ENCODE peak calls at places on chromosomes 11 and 22, in five cellular contexts. T is HEK293T, F is SK-N-SH, Y is K562, E is HepG2. Q is an unnamed sample.

GRCh38 chr11:122653911-122654310 is 1.6 kb upstream of the UBASH3B start:
- DNase-seq in T (no peak), F (no peak), E (no peak), Y (no peak), Q (no peak)

GRCh38 chr11:44308923-44309482 is 936 bp downstream of the ALX4 start:
- DNase-seq in Y (no peak), F (no peak), T (peak; percentile 45), E (no peak), Q (no peak)

GRCh38 chr11:28146123-28146751 is 38.0 kb downstream of the METTL15 start:
- DNase-seq in F (no peak), Y (peak; percentile 8), E (peak; percentile 59), T (no peak), Q (no peak)

GRCh38 chr11:2095542-2095941 is 43.6 kb downstream of the IGF2 start:
- DNase-seq in Y (no peak), F (no peak), T (no peak), E (no peak), Q (no peak)

GRCh38 chr22:41883400-41883799 is 31.5 kb downstream of the SHISA8 start:
- DNase-seq in E (no peak), T (no peak), F (no peak), Y (no peak), Q (no peak)

GRCh38 chr22:33780761-33781160 is 139.5 kb downstream of the LARGE1 start:
- DNase-seq in T (no peak), Y (no peak), F (no peak), E (no peak), Q (no peak)

GRCh38 chr11:38593649-38594048 is 1995.6 kb upstream of the RAG2 start:
- DNase-seq in T (no peak), Y (no peak), E (no peak), F (no peak), Q (no peak)

GRCh38 chr11:62902932-62903331 is 18.2 kb downstream of the CHRM1 start:
- DNase-seq in E (no peak), Y (no peak), T (no peak), F (no peak), Q (no peak)

GRCh38 chr22:29260601-29261315 is 7.0 kb downstream of the RHBDD3 start:
- DNase-seq in F (peak; percentile 39), T (no peak), E (no peak), Y (no peak), Q (no peak)

GRCh38 chr22:37922177-37922576 is 16.1 kb downstream of the MICALL1 start:
- DNase-seq in E (no peak), T (no peak), Y (no peak), F (peak; percentile 67), Q (no peak)

DNA sequence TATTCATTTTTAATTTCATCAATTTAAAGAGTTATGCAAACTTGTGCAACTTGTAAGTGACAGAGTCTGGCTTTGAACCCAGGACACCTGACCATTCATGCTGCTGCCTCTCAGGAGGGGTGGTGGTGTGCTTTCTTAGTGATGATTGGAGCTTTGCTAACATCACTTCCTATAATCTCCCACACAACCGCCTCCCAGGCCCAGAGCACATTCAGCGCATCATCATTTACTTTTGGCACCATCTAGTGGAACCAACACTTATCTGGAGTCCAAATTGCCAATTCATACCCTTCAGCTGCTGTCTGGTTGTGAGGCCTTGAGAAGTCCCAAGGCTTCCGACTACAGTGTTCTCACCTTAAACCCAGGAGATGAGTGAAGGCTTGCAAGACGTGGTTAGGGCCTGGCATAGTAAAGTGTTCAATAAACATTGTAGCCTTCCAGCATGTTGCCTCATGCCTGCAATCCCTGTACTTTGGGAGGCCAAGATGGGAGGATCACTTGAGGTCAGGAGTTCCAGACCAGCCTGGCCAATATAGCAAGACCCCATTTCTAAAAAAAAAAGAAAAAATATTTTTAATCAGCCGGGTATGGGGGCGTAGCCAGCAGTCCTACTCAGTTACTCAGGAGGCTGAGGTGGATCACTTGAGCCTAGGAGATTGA is 1.1 kb upstream of the TTLL1 start:
- DNase-seq in T (peak; percentile 69), E (peak; percentile 88), F (peak; percentile 53), Y (peak; percentile 79), Q (peak; percentile 46)
- TF ChIP-seq FOXM1 in T (no peak), E (no peak), F (no peak), Y (no peak), Q (no peak)

DNA sequence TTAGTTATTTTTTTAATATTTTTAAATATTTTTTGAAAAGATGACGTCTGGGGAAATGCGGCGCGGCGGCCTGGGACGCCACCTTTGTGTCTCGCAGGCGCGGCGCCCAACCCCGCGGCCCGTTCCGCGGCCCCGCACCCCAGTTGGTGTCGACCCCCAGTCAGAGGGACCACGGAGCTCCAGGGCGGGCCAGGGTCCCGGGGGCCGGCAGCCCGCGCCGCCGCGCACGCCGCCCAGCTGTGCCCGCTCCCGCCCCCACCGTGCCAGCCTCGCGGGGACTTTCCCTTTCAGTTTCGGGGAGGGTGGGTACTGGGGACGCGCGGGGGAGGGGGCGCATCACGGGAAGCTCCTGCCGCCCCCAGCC is 1.6 kb downstream of the CCND1 start:
- DNase-seq in Y (peak; percentile 36), F (peak; percentile 57), E (no peak), T (no peak), Q (no peak)
- TF ChIP-seq FOXM1 in Y (no peak), F (no peak), E (no peak), T (no peak), Q (no peak)

DNA sequence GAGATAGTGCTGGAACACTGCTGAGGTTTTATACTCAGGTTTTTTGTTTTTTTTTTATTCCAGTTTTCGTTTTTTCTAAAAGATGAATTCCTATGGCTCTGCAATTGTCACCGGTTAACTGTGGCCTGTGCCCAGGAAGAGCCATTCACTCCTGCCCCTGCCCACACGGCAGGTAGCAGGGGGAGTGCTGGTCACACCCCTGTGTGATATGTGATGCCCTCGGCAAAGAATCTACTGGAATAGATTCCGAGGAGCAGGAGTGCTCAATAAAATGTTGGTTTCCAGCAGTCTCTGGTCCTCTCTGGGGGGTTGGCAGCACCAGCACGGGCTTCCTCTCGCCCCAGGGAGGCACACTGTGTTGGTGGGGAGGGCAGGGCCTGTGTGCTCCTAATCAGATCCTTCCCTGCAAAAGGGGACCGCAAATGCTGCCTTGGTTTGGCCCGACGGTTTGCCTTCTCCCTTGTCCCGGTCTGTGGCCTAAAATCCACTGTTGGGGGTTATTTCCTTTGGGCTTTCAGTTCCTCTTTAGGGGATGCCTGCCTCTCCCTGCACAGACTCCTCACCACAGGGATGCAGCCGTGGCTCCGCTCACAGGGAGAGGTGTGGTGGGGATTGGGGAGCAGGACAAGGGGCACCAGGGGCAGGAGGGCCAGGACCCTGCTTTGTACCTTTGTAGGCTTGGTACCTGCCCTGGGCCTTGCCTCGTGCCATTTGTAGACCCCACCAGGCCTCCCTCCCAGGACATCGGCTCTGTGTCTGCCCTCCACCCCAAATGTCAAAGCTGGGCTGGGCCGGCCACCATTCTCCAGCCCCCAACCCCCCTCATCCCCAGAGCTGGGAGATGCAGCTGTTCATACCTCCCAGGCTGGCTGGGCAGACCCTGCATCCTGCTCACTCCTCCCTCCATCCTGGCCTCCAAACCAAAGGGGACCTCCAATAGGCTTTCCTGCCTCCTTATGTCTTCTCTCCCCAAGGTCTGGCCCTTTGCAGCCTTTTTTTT is 13.5 kb downstream of the MCAT start:
- DNase-seq in F (no peak), T (no peak), Y (no peak), E (no peak), Q (no peak)
- TF ChIP-seq FOXM1 in F (no peak), T (no peak), Y (no peak), E (no peak), Q (no peak)

GRCh38 chr22:45007946-45008852 is 1.6 kb downstream of the PHF21B start:
- DNase-seq in T (no peak), E (no peak), Y (peak; percentile 28), F (peak; percentile 64), Q (no peak)

GRCh38 chr22:45013138-45013537 is 3.3 kb upstream of the PHF21B start:
- DNase-seq in Y (no peak), T (no peak), E (no peak), F (no peak), Q (no peak)

GRCh38 chr22:45008853-45009751 is 703 bp downstream of the PHF21B start:
- DNase-seq in E (no peak), T (no peak), F (peak; percentile 75), Y (peak; percentile 7), Q (no peak)

GRCh38 chr22:45009881-45010531 is at the start of gene PHF21B:
- DNase-seq in E (no peak), T (peak; percentile 87), Y (peak; percentile 50), F (peak; percentile 97), Q (no peak)

DNA sequence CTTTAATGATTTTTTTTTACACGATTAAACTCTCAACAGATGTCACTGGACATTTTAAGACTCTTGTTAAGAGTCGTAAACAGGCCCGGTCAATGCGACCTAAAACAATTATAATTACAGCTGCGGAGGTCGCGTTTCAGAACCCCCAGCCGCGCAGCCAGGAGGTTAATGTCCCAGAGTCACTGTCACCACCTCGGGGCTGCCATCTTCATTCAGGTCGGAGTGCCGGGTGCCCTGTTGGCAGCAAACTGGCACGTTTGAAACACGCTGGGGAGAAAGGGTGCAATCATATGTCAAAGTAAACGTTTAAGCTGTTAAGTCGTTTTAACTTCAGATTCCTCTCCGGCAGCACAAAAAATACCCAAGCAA is 711 bp upstream of the PHF21B start:
- DNase-seq in F (peak; percentile 71), E (no peak), Y (no peak), T (no peak), Q (no peak)
- TF ChIP-seq FOXM1 in F (no peak), E (no peak), Y (no peak), T (no peak), Q (no peak)

GRCh38 chr11:117171007-117171647 is 7.4 kb upstream of the SIDT2 start:
- DNase-seq in E (no peak), T (no peak), F (no peak), Y (no peak), Q (no peak)

GRCh38 chr11:117170210-117170609 is 8.3 kb upstream of the SIDT2 start:
- DNase-seq in Y (no peak), F (no peak), E (no peak), T (no peak), Q (no peak)

GRCh38 chr11:117175104-117175503 is 3.4 kb upstream of the SIDT2 start:
- DNase-seq in T (no peak), E (no peak), F (no peak), Y (no peak), Q (no peak)

GRCh38 chr11:117171648-117172051 is 6.9 kb upstream of the SIDT2 start:
- DNase-seq in T (no peak), E (no peak), F (no peak), Y (peak; percentile 70), Q (no peak)

DNA sequence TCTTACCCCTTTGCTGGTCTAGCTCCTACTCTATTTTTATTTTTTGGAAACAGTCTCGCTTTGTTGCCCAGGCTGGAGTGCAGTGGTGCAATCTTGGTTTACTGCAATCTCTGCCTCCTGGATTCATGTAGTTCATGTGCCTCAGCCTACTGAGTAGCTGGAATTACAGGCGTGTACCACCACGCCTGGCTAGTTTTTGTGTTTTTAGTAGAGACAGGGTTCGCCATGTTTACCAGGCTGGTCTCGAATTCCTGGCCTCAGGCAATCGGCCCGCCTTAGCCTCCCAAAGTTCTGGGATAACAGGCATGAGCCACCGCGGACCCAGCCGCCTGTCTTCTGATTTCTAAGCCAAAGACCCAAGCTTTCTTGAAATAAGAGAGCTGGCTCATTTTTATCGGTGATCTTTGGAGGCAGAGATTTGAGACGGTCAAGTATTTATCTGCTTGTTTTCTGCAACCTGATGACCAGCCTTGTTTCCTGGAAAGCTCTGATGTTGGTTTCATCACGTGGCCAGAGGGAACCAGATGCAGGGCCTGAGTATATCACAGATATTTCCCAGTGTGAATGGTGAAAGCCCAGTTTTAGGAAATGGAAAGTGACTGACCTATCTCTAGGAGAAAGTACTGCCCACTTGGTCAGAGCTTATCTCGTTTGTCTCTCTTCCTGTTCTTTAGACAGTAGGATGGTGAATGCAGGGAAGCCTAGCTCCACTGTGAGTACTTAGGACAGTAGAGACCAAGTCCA is 5.7 kb upstream of the SIDT2 start:
- DNase-seq in F (peak; percentile 20), T (no peak), E (no peak), Y (peak; percentile 67), Q (no peak)
- TF ChIP-seq FOXM1 in F (no peak), T (no peak), E (no peak), Y (no peak), Q (no peak)